ENCODE peak calls at places on chromosomes 1 and 21, in seven cellular contexts. M, U, A, Z, P, F and L are unnamed samples.

GRCh38 chr1:182690886-182691443 is 6.6 kb upstream of the RGS8 start:
- DNase-seq in A (no peak), M (no peak), Z (no peak), P (no peak), U (no peak), F (no peak), L (no peak)

GRCh38 chr1:197486948-197487347 is 218.9 kb downstream of the CRB1 start:
- DNase-seq in U (no peak), F (no peak), M (peak), A (no peak), P (no peak), Z (peak), L (no peak)

GRCh38 chr1:212712451-212713303 is 13.0 kb upstream of the BATF3 start:
- DNase-seq in A (no peak), F (peak), Z (peak), U (no peak), P (no peak), M (peak), L (no peak)

GRCh38 chr1:179091691-179092165 is 9.9 kb downstream of the TOR3A start:
- DNase-seq in F (peak), U (no peak), P (no peak), A (peak), Z (peak), M (no peak), L (no peak)

GRCh38 chr21:17679002-17679600 is 66.4 kb upstream of the BTG3 start:
- DNase-seq in M (peak), U (no peak), Z (peak), A (no peak), P (peak), F (peak), L (no peak)

GRCh38 chr1:114854693-114855320 is at the start of gene SYCP1:
- DNase-seq in A (no peak), P (no peak), U (no peak), M (no peak), F (no peak), Z (no peak), L (no peak)

GRCh38 chr21:14900058-14900457 is 164.7 kb downstream of the NRIP1 start:
- DNase-seq in P (no peak), Z (peak), A (no peak), F (no peak), M (peak), U (no peak), L (no peak)

GRCh38 chr1:193674292-193674944 is 488.0 kb upstream of the B3GALT2 start:
- DNase-seq in Z (peak), F (no peak), P (no peak), M (no peak), A (no peak), U (no peak), L (no peak)

GRCh38 chr1:103459385-103459784 is 66.1 kb upstream of the RNPC3 start:
- DNase-seq in F (peak), A (no peak), P (no peak), U (no peak), M (peak), Z (no peak), L (no peak)

GRCh38 chr21:43192501-43193081 is 23.8 kb downstream of the CRYAA start:
- DNase-seq in U (no peak), M (no peak), F (no peak), P (no peak), A (no peak), Z (no peak), L (peak)

GRCh38 chr1:155871390-155871789 is 12.0 kb downstream of the SYT11 start:
- DNase-seq in Z (peak), F (peak), U (no peak), A (no peak), M (no peak), P (no peak), L (no peak)

GRCh38 chr1:199405634-199406196 is 621.8 kb upstream of the NR5A2 start:
- DNase-seq in A (no peak), U (no peak), F (no peak), Z (no peak), M (no peak), P (no peak), L (no peak)

GRCh38 chr1:198641506-198641905 is 2.7 kb downstream of the PTPRC start:
- DNase-seq in A (no peak), P (no peak), M (peak), F (no peak), U (no peak), Z (peak), L (no peak)

GRCh38 chr1:228866498-228866897 is 131.2 kb downstream of the RHOU start:
- DNase-seq in M (no peak), F (no peak), A (no peak), U (no peak), P (no peak), Z (no peak), L (no peak)

GRCh38 chr1:119982006-119982405 is 85.7 kb upstream of the ADAM30 start:
- DNase-seq in P (no peak), M (peak), U (no peak), A (no peak), Z (peak), F (peak), L (no peak)

GRCh38 chr1:75765697-75766355 is 20.2 kb upstream of the RABGGTB start:
- DNase-seq in F (peak), A (no peak), P (no peak), M (peak), U (no peak), Z (peak), L (no peak)

GRCh38 chr21:33023574-33024277 is 2.0 kb upstream of the OLIG2 start:
- DNase-seq in P (peak), U (no peak), F (no peak), M (no peak), A (no peak), Z (no peak), L (no peak)

GRCh38 chr1:38213720-38214367 is 167.3 kb upstream of the POU3F1 start:
- DNase-seq in Z (no peak), M (no peak), P (no peak), U (no peak), A (no peak), F (no peak), L (no peak)

GRCh38 chr1:11823366-11824137 is 17.6 kb downstream of the CLCN6 start:
- DNase-seq in Z (peak), F (no peak), M (no peak), P (no peak), U (no peak), A (no peak), L (no peak)

GRCh38 chr21:8991968-8992621 is 1529.3 kb upstream of the TPTE start:
- DNase-seq in A (no peak), F (no peak), U (no peak), Z (no peak), M (peak), P (no peak), L (no peak)

GRCh38 chr1:13585996-13586395 is 2.4 kb downstream of the PDPN start:
- DNase-seq in P (no peak), F (peak), M (peak), Z (no peak), U (no peak), A (no peak), L (no peak)

GRCh38 chr1:47781171-47781959 is 215.8 kb downstream of the TRABD2B start:
- DNase-seq in Z (no peak), M (no peak), F (no peak), P (no peak), U (no peak), A (peak), L (no peak)

GRCh38 chr1:174837386-174837785 is 162.4 kb upstream of the CACYBP start:
- DNase-seq in M (no peak), A (no peak), Z (no peak), U (no peak), P (no peak), F (no peak), L (no peak)

GRCh38 chr1:234281826-234282489 is 91.3 kb upstream of the COA6 start:
- DNase-seq in Z (no peak), A (no peak), U (peak), F (peak), P (no peak), M (no peak), L (no peak)

GRCh38 chr1:3022511-3022973 is 1.3 kb downstream of the ACTRT2 start:
- DNase-seq in Z (no peak), P (no peak), M (no peak), F (no peak), U (no peak), A (no peak), L (no peak)

GRCh38 chr1:118481091-118481490 is 296.1 kb upstream of the SPAG17 start:
- DNase-seq in Z (no peak), P (no peak), U (no peak), A (no peak), M (no peak), F (no peak), L (no peak)
- TF ChIP-seq CTCF in Z (no peak), P (no peak), U (no peak), A (no peak), M (no peak), F (no peak), L (no peak)

DNA sequence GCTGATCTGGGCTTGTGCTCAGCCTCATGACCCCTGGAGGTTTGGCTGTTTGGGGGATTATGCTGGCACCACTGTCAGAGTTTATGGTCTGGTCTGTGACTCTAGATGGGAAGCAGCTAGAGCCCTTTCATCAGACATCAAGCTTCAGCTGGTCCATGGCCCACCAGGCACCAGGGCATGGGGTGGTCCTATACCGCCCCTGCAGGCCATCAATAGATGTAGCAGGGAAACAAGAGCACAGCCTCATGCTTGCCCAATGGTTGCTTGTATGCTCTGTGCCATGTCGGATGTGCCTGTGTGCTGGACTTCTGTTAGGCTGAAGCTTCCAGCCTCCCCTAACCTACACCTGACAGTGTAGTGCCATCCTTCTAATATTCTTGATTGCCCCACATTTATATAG is 71.1 kb upstream of the CD34 start:
- DNase-seq in Z (no peak), A (no peak), U (no peak), F (no peak), M (no peak), P (no peak), L (no peak)
- TF ChIP-seq CTCF in Z (peak), A (peak), U (peak), F (peak), M (peak), P (peak), L (peak)

DNA sequence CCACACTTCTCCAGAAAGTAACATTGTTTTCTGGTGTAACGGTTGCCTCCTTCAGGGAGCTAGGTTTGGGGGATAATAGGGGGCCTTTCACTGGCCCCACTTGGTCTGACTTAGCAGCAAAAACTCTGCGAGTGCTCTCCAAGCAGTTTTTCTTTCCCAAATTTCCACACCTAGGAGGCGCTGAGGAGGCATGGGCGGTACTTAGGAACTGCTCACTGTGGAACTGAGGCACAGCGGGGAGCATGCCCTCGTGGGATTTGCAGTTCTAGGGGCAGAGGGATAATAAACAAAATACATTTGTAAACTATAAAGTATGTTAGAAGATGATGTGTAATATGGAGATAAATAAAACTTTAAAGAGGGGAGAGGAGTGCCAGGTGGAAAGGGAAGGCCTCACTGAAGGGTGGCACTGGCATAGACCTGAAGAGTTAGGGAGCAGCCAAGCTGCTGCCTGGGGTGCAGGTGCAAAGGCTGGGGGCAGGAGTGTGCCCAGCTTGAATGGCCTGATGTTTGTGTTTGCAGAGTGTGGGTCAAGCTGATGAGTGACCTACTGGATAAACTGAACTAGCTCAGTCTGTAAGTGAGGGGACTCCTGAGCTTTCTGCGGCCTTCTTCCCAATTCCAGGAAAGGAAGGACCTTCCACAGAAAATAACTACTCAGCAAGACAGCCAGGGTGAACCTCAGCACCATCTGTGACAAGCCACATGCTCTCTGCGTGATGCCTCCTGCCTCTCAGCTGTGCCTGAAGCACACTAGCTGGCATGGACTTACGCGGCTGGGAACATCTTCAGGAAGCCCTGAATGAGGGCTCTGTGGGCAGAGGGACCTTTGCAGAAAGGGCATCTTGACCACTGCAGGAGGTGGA is 1.9 kb downstream of the EPHX1 start:
- DNase-seq in Z (no peak), A (no peak), P (no peak), F (peak), U (no peak), M (peak), L (no peak)
- TF ChIP-seq CTCF in Z (peak), A (no peak), P (no peak), F (peak), U (peak), M (peak), L (no peak)

GRCh38 chr1:245888809-245889208 is 618.3 kb downstream of the SMYD3 start:
- DNase-seq in F (peak), U (no peak), A (no peak), Z (peak), P (no peak), M (peak), L (no peak)
- TF ChIP-seq CTCF in F (peak), U (peak), A (peak), Z (peak), P (peak), M (peak), L (no peak)

DNA sequence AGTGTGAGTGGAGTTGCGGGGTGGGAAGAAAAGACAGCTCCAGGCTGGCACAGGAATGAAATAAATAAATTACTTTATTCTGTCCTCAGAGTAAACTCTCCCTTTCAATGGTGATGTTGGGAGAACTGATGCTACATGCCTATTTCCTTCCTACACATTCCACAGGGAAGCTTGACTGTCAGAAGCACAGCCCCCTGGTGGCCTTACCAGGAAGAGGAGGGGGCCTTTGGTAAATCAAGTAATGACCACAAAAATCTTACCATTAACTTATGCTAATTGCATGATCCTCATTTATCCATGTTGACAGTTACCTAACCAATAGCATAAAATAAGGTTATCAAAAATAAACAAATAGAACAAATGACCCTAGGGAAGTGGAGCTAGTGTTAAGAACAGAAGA is 605.0 kb upstream of the PKN2 start:
- DNase-seq in M (peak), P (no peak), U (peak), Z (peak), A (no peak), F (no peak), L (no peak)
- TF ChIP-seq CTCF in M (peak), P (peak), U (peak), Z (peak), A (no peak), F (peak), L (peak)

DNA sequence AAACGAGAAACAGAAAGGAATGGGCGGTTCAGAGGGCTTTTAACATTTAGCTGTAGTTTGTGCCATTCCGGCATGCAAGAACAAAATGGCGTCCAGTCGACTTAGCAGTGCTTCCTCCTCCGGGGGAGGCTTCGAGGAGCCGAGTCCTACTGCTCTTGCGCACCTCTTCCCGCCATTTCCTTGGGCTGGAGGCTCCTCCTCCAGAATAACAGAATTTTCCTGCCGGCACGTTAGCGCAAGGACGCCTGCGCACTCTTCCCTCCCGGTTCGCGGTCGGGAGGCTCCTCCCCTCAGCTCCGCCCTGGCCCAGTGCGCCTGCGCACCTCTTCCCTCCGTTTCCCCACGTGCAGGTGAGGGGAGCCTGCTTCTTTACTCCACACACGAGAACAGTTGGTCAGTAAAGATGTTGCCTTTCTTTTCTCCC is 1.0 kb downstream of the DMRTB1 start:
- DNase-seq in U (no peak), Z (no peak), F (no peak), A (no peak), P (no peak), M (no peak), L (no peak)
- TF ChIP-seq CTCF in U (no peak), Z (no peak), F (no peak), A (no peak), P (no peak), M (no peak), L (no peak)

DNA sequence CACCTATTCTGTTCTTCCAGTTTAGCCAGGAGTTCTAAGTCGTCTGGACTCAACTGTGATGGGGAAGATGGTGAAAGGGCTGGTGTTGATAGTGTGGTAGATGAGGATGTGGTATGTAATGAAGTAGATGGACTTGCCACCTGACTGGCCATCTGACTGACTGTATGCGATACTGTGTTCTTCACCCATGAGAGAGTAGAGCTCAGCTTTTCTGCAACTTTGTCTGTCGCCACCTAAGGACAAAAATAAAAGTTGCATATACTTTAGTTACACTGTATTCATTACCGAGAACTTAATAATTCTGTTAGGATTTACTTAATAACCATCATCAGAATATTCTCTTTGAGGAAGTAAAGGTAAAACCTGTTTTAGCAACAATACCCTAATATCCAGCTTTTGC is 48.5 kb downstream of the EVI5 start:
- DNase-seq in A (no peak), M (peak), P (no peak), Z (peak), F (no peak), U (no peak), L (no peak)
- TF ChIP-seq CTCF in A (no peak), M (no peak), P (no peak), Z (peak), F (peak), U (peak), L (no peak)

GRCh38 chr1:181192277-181192676 is 103.8 kb downstream of the IER5 start:
- DNase-seq in U (no peak), P (no peak), Z (no peak), F (no peak), M (no peak), A (no peak), L (no peak)
- TF ChIP-seq CTCF in U (no peak), P (no peak), Z (no peak), F (no peak), M (no peak), A (no peak), L (no peak)

GRCh38 chr1:209073879-209074278 is 509.6 kb upstream of the CAMK1G start:
- DNase-seq in F (no peak), P (no peak), Z (no peak), A (no peak), M (no peak), U (no peak), L (no peak)

GRCh38 chr1:209074575-209075250 is 508.8 kb upstream of the CAMK1G start:
- DNase-seq in F (no peak), Z (no peak), P (no peak), A (no peak), M (no peak), U (no peak), L (no peak)

GRCh38 chr1:209072481-209072880 is 511.0 kb upstream of the CAMK1G start:
- DNase-seq in A (no peak), M (no peak), F (no peak), Z (no peak), U (no peak), P (no peak), L (no peak)

GRCh38 chr1:209080170-209080781 is 503.2 kb upstream of the CAMK1G start:
- DNase-seq in P (no peak), F (peak), M (peak), Z (no peak), U (no peak), A (no peak), L (no peak)

DNA sequence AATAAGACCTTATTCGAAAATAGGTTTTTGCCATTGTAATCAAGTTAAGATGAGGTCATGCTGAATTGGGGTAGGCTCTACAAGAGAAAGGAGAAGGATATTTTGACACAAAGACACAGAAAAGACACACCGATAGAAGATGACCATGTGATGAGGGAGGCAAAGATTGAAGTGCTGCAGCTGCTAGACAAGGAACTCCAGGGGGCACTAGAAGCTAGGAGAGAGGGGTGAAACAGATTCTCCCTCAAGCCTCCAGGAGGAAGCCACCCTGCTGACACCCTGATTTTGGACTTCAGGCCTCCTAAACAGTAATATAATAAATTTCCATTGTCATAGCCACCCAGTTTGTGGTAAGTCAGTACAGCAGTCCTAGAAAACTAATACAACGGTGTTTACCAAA is 506.8 kb upstream of the CAMK1G start:
- DNase-seq in F (peak), P (no peak), Z (no peak), U (no peak), M (peak), A (no peak), L (no peak)
- TF ChIP-seq CTCF in F (peak), P (no peak), Z (no peak), U (no peak), M (peak), A (no peak), L (no peak)

GRCh38 chr1:9107156-9107555 is 21.7 kb downstream of the GPR157 start:
- DNase-seq in M (no peak), Z (no peak), F (no peak), P (no peak), U (no peak), A (no peak), L (no peak)

GRCh38 chr1:9106286-9106685 is 22.6 kb downstream of the GPR157 start:
- DNase-seq in Z (no peak), M (no peak), F (no peak), A (no peak), P (no peak), U (no peak), L (no peak)

GRCh38 chr1:9101510-9102146 is 27.3 kb downstream of the GPR157 start:
- DNase-seq in P (peak), M (no peak), A (no peak), U (peak), Z (peak), F (peak), L (no peak)

GRCh38 chr1:9108056-9108665 is 20.7 kb downstream of the GPR157 start:
- DNase-seq in Z (no peak), M (no peak), A (no peak), P (no peak), F (no peak), U (no peak), L (no peak)

GRCh38 chr1:9105336-9105867 is 23.5 kb downstream of the GPR157 start:
- DNase-seq in A (no peak), P (no peak), U (no peak), Z (no peak), F (no peak), M (no peak), L (no peak)
- TF ChIP-seq CTCF in A (no peak), P (no peak), U (no peak), Z (no peak), F (no peak), M (no peak), L (no peak)